ENCODE peak calls at places on chromosomes 6 and 20, in ten cellular contexts. One of them, this sample, is unnamed.

GRCh38 chr6:70479236-70479635 is 65.9 kb downstream of the FAM135A start:
- DNase-seq in uterus: no peak
- DNase-seq in posterior vena cava: no peak
- DNase-seq in stimulated activated CD4-positive, alpha-beta T cell treated with anti-CD3 and anti-CD28 coated beads, Interleukin-15, amount 100 ng/mL, for 24 hours: no peak
- DNase-seq in kidney tubule cell: no peak
- DNase-seq in sigmoid colon: no peak
- DNase-seq in T-cell: no peak
- DNase-seq in lower lobe of right lung: no peak
- DNase-seq in activated gamma-delta T cell treated with Interleukin-2 at 50 U/mL for 16 hours: no peak
- DNase-seq in NCI-H1092 treated with DMSO at 0.1 percent for 48 hours: peak; percentile 4
- DNase-seq in this sample: peak; percentile 5

GRCh38 chr20:32585011-32585518 is at the start of gene NOL4L:
- DNase-seq in stimulated activated CD4-positive, alpha-beta T cell treated with anti-CD3 and anti-CD28 coated beads, Interleukin-15, amount 100 ng/mL, for 24 hours: peak; percentile 61
- DNase-seq in kidney tubule cell: peak; percentile 25
- DNase-seq in T-cell: peak; percentile 9
- DNase-seq in activated gamma-delta T cell treated with Interleukin-2 at 50 U/mL for 16 hours: peak; percentile 29
- DNase-seq in lower lobe of right lung: no peak
- DNase-seq in sigmoid colon: no peak
- DNase-seq in uterus: peak; percentile 40
- DNase-seq in posterior vena cava: no peak
- DNase-seq in NCI-H1092 treated with DMSO at 0.1 percent for 48 hours: peak; percentile 30
- DNase-seq in this sample: peak; percentile 54

GRCh38 chr20:61343934-61344333 is 91.9 kb downstream of the CDH4 start:
- DNase-seq in lower lobe of right lung: no peak
- DNase-seq in uterus: no peak
- DNase-seq in T-cell: no peak
- DNase-seq in sigmoid colon: peak; percentile 21
- DNase-seq in NCI-H1092 treated with DMSO at 0.1 percent for 48 hours: no peak
- DNase-seq in stimulated activated CD4-positive, alpha-beta T cell treated with anti-CD3 and anti-CD28 coated beads, Interleukin-15, amount 100 ng/mL, for 24 hours: no peak
- DNase-seq in posterior vena cava: no peak
- DNase-seq in activated gamma-delta T cell treated with Interleukin-2 at 50 U/mL for 16 hours: no peak
- DNase-seq in kidney tubule cell: no peak
- DNase-seq in this sample: no peak

GRCh38 chr20:32479697-32480140 is 105.4 kb downstream of the NOL4L start:
- DNase-seq in lower lobe of right lung: no peak
- DNase-seq in uterus: no peak
- DNase-seq in activated gamma-delta T cell treated with Interleukin-2 at 50 U/mL for 16 hours: no peak
- DNase-seq in stimulated activated CD4-positive, alpha-beta T cell treated with anti-CD3 and anti-CD28 coated beads, Interleukin-15, amount 100 ng/mL, for 24 hours: no peak
- DNase-seq in sigmoid colon: peak; percentile 51
- DNase-seq in T-cell: no peak
- DNase-seq in NCI-H1092 treated with DMSO at 0.1 percent for 48 hours: no peak
- DNase-seq in kidney tubule cell: no peak
- DNase-seq in posterior vena cava: peak; percentile 18
- DNase-seq in this sample: no peak

GRCh38 chr20:7980332-7981046 is 39.1 kb downstream of the TMX4 start:
- DNase-seq in sigmoid colon: no peak
- DNase-seq in posterior vena cava: no peak
- DNase-seq in lower lobe of right lung: no peak
- DNase-seq in T-cell: no peak
- DNase-seq in uterus: no peak
- DNase-seq in kidney tubule cell: peak; percentile 55
- DNase-seq in stimulated activated CD4-positive, alpha-beta T cell treated with anti-CD3 and anti-CD28 coated beads, Interleukin-15, amount 100 ng/mL, for 24 hours: peak; percentile 17
- DNase-seq in activated gamma-delta T cell treated with Interleukin-2 at 50 U/mL for 16 hours: no peak
- DNase-seq in NCI-H1092 treated with DMSO at 0.1 percent for 48 hours: no peak
- DNase-seq in this sample: peak; percentile 19

GRCh38 chr20:53284141-53285055 is 309.2 kb downstream of the ZNF217 start:
- DNase-seq in activated gamma-delta T cell treated with Interleukin-2 at 50 U/mL for 16 hours: no peak
- DNase-seq in uterus: no peak
- DNase-seq in stimulated activated CD4-positive, alpha-beta T cell treated with anti-CD3 and anti-CD28 coated beads, Interleukin-15, amount 100 ng/mL, for 24 hours: no peak
- DNase-seq in lower lobe of right lung: no peak
- DNase-seq in posterior vena cava: no peak
- DNase-seq in NCI-H1092 treated with DMSO at 0.1 percent for 48 hours: no peak
- DNase-seq in sigmoid colon: no peak
- DNase-seq in T-cell: no peak
- DNase-seq in kidney tubule cell: no peak
- DNase-seq in this sample: no peak

GRCh38 chr20:59071224-59071623 is 28.6 kb upstream of the PRELID3B start:
- DNase-seq in T-cell: no peak
- DNase-seq in NCI-H1092 treated with DMSO at 0.1 percent for 48 hours: no peak
- DNase-seq in sigmoid colon: no peak
- DNase-seq in posterior vena cava: no peak
- DNase-seq in uterus: no peak
- DNase-seq in activated gamma-delta T cell treated with Interleukin-2 at 50 U/mL for 16 hours: no peak
- DNase-seq in stimulated activated CD4-positive, alpha-beta T cell treated with anti-CD3 and anti-CD28 coated beads, Interleukin-15, amount 100 ng/mL, for 24 hours: no peak
- DNase-seq in kidney tubule cell: no peak
- DNase-seq in lower lobe of right lung: no peak
- DNase-seq in this sample: no peak

GRCh38 chr20:36974660-36975059 is 23.2 kb upstream of the SAMHD1 start:
- DNase-seq in T-cell: no peak
- DNase-seq in NCI-H1092 treated with DMSO at 0.1 percent for 48 hours: no peak
- DNase-seq in posterior vena cava: no peak
- DNase-seq in lower lobe of right lung: no peak
- DNase-seq in sigmoid colon: no peak
- DNase-seq in stimulated activated CD4-positive, alpha-beta T cell treated with anti-CD3 and anti-CD28 coated beads, Interleukin-15, amount 100 ng/mL, for 24 hours: no peak
- DNase-seq in kidney tubule cell: no peak
- DNase-seq in uterus: no peak
- DNase-seq in activated gamma-delta T cell treated with Interleukin-2 at 50 U/mL for 16 hours: no peak
- DNase-seq in this sample: no peak

GRCh38 chr6:125104425-125104824 is 49.1 kb upstream of the TPD52L1 start:
- DNase-seq in uterus: no peak
- DNase-seq in stimulated activated CD4-positive, alpha-beta T cell treated with anti-CD3 and anti-CD28 coated beads, Interleukin-15, amount 100 ng/mL, for 24 hours: no peak
- DNase-seq in NCI-H1092 treated with DMSO at 0.1 percent for 48 hours: no peak
- DNase-seq in kidney tubule cell: no peak
- DNase-seq in posterior vena cava: no peak
- DNase-seq in T-cell: no peak
- DNase-seq in sigmoid colon: no peak
- DNase-seq in activated gamma-delta T cell treated with Interleukin-2 at 50 U/mL for 16 hours: no peak
- DNase-seq in lower lobe of right lung: no peak
- DNase-seq in this sample: no peak

GRCh38 chr6:11744753-11745152 is 33.9 kb downstream of the ADTRP start:
- DNase-seq in T-cell: no peak
- DNase-seq in kidney tubule cell: peak; percentile 86
- DNase-seq in stimulated activated CD4-positive, alpha-beta T cell treated with anti-CD3 and anti-CD28 coated beads, Interleukin-15, amount 100 ng/mL, for 24 hours: no peak
- DNase-seq in NCI-H1092 treated with DMSO at 0.1 percent for 48 hours: no peak
- DNase-seq in uterus: peak; percentile 67
- DNase-seq in lower lobe of right lung: peak; percentile 55
- DNase-seq in posterior vena cava: peak; percentile 88
- DNase-seq in activated gamma-delta T cell treated with Interleukin-2 at 50 U/mL for 16 hours: no peak
- DNase-seq in sigmoid colon: peak; percentile 92
- DNase-seq in this sample: peak; percentile 68

GRCh38 chr6:166618866-166619761 is 7.9 kb downstream of the RPS6KA2 start:
- DNase-seq in uterus: no peak
- DNase-seq in sigmoid colon: no peak
- DNase-seq in activated gamma-delta T cell treated with Interleukin-2 at 50 U/mL for 16 hours: no peak
- DNase-seq in kidney tubule cell: peak; percentile 22
- DNase-seq in posterior vena cava: no peak
- DNase-seq in lower lobe of right lung: no peak
- DNase-seq in stimulated activated CD4-positive, alpha-beta T cell treated with anti-CD3 and anti-CD28 coated beads, Interleukin-15, amount 100 ng/mL, for 24 hours: no peak
- DNase-seq in NCI-H1092 treated with DMSO at 0.1 percent for 48 hours: no peak
- DNase-seq in T-cell: no peak
- DNase-seq in this sample: no peak

GRCh38 chr20:56595746-56596478 is 33.2 kb upstream of the TFAP2C start:
- DNase-seq in lower lobe of right lung: no peak
- DNase-seq in kidney tubule cell: no peak
- DNase-seq in stimulated activated CD4-positive, alpha-beta T cell treated with anti-CD3 and anti-CD28 coated beads, Interleukin-15, amount 100 ng/mL, for 24 hours: no peak
- DNase-seq in uterus: no peak
- DNase-seq in T-cell: no peak
- DNase-seq in sigmoid colon: no peak
- DNase-seq in posterior vena cava: no peak
- DNase-seq in activated gamma-delta T cell treated with Interleukin-2 at 50 U/mL for 16 hours: no peak
- DNase-seq in NCI-H1092 treated with DMSO at 0.1 percent for 48 hours: no peak
- DNase-seq in this sample: no peak

GRCh38 chr6:16286151-16286522 is 47.8 kb downstream of the GMPR start:
- DNase-seq in lower lobe of right lung: no peak
- DNase-seq in activated gamma-delta T cell treated with Interleukin-2 at 50 U/mL for 16 hours: no peak
- DNase-seq in NCI-H1092 treated with DMSO at 0.1 percent for 48 hours: no peak
- DNase-seq in kidney tubule cell: peak; percentile 26
- DNase-seq in T-cell: no peak
- DNase-seq in posterior vena cava: no peak
- DNase-seq in uterus: peak; percentile 31
- DNase-seq in stimulated activated CD4-positive, alpha-beta T cell treated with anti-CD3 and anti-CD28 coated beads, Interleukin-15, amount 100 ng/mL, for 24 hours: peak; percentile 47
- DNase-seq in sigmoid colon: no peak
- DNase-seq in this sample: peak; percentile 69

GRCh38 chr20:54611701-54612487 is 136.5 kb downstream of the DOK5 start:
- DNase-seq in T-cell: no peak
- DNase-seq in lower lobe of right lung: no peak
- DNase-seq in stimulated activated CD4-positive, alpha-beta T cell treated with anti-CD3 and anti-CD28 coated beads, Interleukin-15, amount 100 ng/mL, for 24 hours: no peak
- DNase-seq in posterior vena cava: no peak
- DNase-seq in uterus: no peak
- DNase-seq in kidney tubule cell: no peak
- DNase-seq in NCI-H1092 treated with DMSO at 0.1 percent for 48 hours: no peak
- DNase-seq in activated gamma-delta T cell treated with Interleukin-2 at 50 U/mL for 16 hours: no peak
- DNase-seq in sigmoid colon: no peak
- DNase-seq in this sample: no peak

GRCh38 chr20:32585519-32586127 is 490 bp upstream of the NOL4L start:
- DNase-seq in posterior vena cava: no peak
- DNase-seq in T-cell: no peak
- DNase-seq in uterus: no peak
- DNase-seq in sigmoid colon: no peak
- DNase-seq in lower lobe of right lung: no peak
- DNase-seq in stimulated activated CD4-positive, alpha-beta T cell treated with anti-CD3 and anti-CD28 coated beads, Interleukin-15, amount 100 ng/mL, for 24 hours: peak; percentile 28
- DNase-seq in kidney tubule cell: no peak
- DNase-seq in activated gamma-delta T cell treated with Interleukin-2 at 50 U/mL for 16 hours: no peak
- DNase-seq in NCI-H1092 treated with DMSO at 0.1 percent for 48 hours: no peak
- DNase-seq in this sample: no peak

GRCh38 chr6:39393075-39393474 is 70.6 kb upstream of the KCNK16 start:
- DNase-seq in sigmoid colon: no peak
- DNase-seq in lower lobe of right lung: no peak
- DNase-seq in stimulated activated CD4-positive, alpha-beta T cell treated with anti-CD3 and anti-CD28 coated beads, Interleukin-15, amount 100 ng/mL, for 24 hours: no peak
- DNase-seq in uterus: no peak
- DNase-seq in NCI-H1092 treated with DMSO at 0.1 percent for 48 hours: no peak
- DNase-seq in posterior vena cava: no peak
- DNase-seq in T-cell: no peak
- DNase-seq in activated gamma-delta T cell treated with Interleukin-2 at 50 U/mL for 16 hours: no peak
- DNase-seq in kidney tubule cell: peak; percentile 14
- DNase-seq in this sample: no peak

GRCh38 chr20:36315545-36316351 is 9.6 kb downstream of the DLGAP4 start:
- DNase-seq in sigmoid colon: peak; percentile 56
- DNase-seq in stimulated activated CD4-positive, alpha-beta T cell treated with anti-CD3 and anti-CD28 coated beads, Interleukin-15, amount 100 ng/mL, for 24 hours: no peak
- DNase-seq in lower lobe of right lung: peak; percentile 30
- DNase-seq in uterus: no peak
- DNase-seq in T-cell: no peak
- DNase-seq in kidney tubule cell: no peak
- DNase-seq in NCI-H1092 treated with DMSO at 0.1 percent for 48 hours: no peak
- DNase-seq in activated gamma-delta T cell treated with Interleukin-2 at 50 U/mL for 16 hours: no peak
- DNase-seq in posterior vena cava: peak; percentile 75
- DNase-seq in this sample: no peak

GRCh38 chr6:87700729-87701675 is 1.0 kb downstream of the AKIRIN2 start:
- DNase-seq in sigmoid colon: no peak
- DNase-seq in stimulated activated CD4-positive, alpha-beta T cell treated with anti-CD3 and anti-CD28 coated beads, Interleukin-15, amount 100 ng/mL, for 24 hours: peak; percentile 49
- DNase-seq in activated gamma-delta T cell treated with Interleukin-2 at 50 U/mL for 16 hours: peak; percentile 16
- DNase-seq in lower lobe of right lung: peak; percentile 55
- DNase-seq in NCI-H1092 treated with DMSO at 0.1 percent for 48 hours: peak; percentile 35
- DNase-seq in T-cell: no peak
- DNase-seq in kidney tubule cell: peak; percentile 89
- DNase-seq in posterior vena cava: peak; percentile 84
- DNase-seq in uterus: peak; percentile 25
- DNase-seq in this sample: peak; percentile 70

GRCh38 chr20:17654649-17655285 is 27.3 kb downstream of the RRBP1 start:
- DNase-seq in stimulated activated CD4-positive, alpha-beta T cell treated with anti-CD3 and anti-CD28 coated beads, Interleukin-15, amount 100 ng/mL, for 24 hours: peak; percentile 14
- DNase-seq in activated gamma-delta T cell treated with Interleukin-2 at 50 U/mL for 16 hours: no peak
- DNase-seq in uterus: peak; percentile 68
- DNase-seq in sigmoid colon: peak; percentile 75
- DNase-seq in T-cell: no peak
- DNase-seq in posterior vena cava: no peak
- DNase-seq in NCI-H1092 treated with DMSO at 0.1 percent for 48 hours: no peak
- DNase-seq in lower lobe of right lung: no peak
- DNase-seq in kidney tubule cell: peak; percentile 44
- DNase-seq in this sample: peak; percentile 51

GRCh38 chr6:56143796-56144195 is 103.6 kb downstream of the COL21A1 start:
- DNase-seq in sigmoid colon: no peak
- DNase-seq in T-cell: no peak
- DNase-seq in uterus: no peak
- DNase-seq in kidney tubule cell: no peak
- DNase-seq in posterior vena cava: no peak
- DNase-seq in stimulated activated CD4-positive, alpha-beta T cell treated with anti-CD3 and anti-CD28 coated beads, Interleukin-15, amount 100 ng/mL, for 24 hours: no peak
- DNase-seq in activated gamma-delta T cell treated with Interleukin-2 at 50 U/mL for 16 hours: no peak
- DNase-seq in lower lobe of right lung: no peak
- DNase-seq in NCI-H1092 treated with DMSO at 0.1 percent for 48 hours: no peak
- DNase-seq in this sample: peak; percentile 2

GRCh38 chr6:131316654-131317053 is 181.4 kb downstream of the AKAP7 start:
- DNase-seq in T-cell: no peak
- DNase-seq in stimulated activated CD4-positive, alpha-beta T cell treated with anti-CD3 and anti-CD28 coated beads, Interleukin-15, amount 100 ng/mL, for 24 hours: no peak
- DNase-seq in sigmoid colon: no peak
- DNase-seq in activated gamma-delta T cell treated with Interleukin-2 at 50 U/mL for 16 hours: no peak
- DNase-seq in posterior vena cava: no peak
- DNase-seq in kidney tubule cell: no peak
- DNase-seq in NCI-H1092 treated with DMSO at 0.1 percent for 48 hours: no peak
- DNase-seq in lower lobe of right lung: no peak
- DNase-seq in uterus: no peak
- DNase-seq in this sample: no peak

GRCh38 chr20:8656335-8656734 is 412.6 kb upstream of the PLCB4 start:
- DNase-seq in sigmoid colon: no peak
- DNase-seq in NCI-H1092 treated with DMSO at 0.1 percent for 48 hours: no peak
- DNase-seq in uterus: no peak
- DNase-seq in stimulated activated CD4-positive, alpha-beta T cell treated with anti-CD3 and anti-CD28 coated beads, Interleukin-15, amount 100 ng/mL, for 24 hours: no peak
- DNase-seq in kidney tubule cell: peak; percentile 35
- DNase-seq in lower lobe of right lung: no peak
- DNase-seq in activated gamma-delta T cell treated with Interleukin-2 at 50 U/mL for 16 hours: no peak
- DNase-seq in posterior vena cava: no peak
- DNase-seq in T-cell: no peak
- DNase-seq in this sample: peak; percentile 14